ENCODE peak calls at places on chromosomes 11 and 22, in nine cellular contexts. D is CD8-positive, alpha-beta memory T cell; I is tibial nerve; R is myocyte; A is stimulated activated naive CD4-positive, alpha-beta T cell treated with Interleukin-2 at 50 U/mL for 16 hours; Y is endothelial cell; U is lung; S is hippocampal formation; M is GM23248. J is an unnamed sample.

GRCh38 chr11:59822989-59823566 is 12.5 kb upstream of the MRPL16 start:
- DNase-seq in D (no peak), I (no peak), R (peak; percentile 69), A (no peak), Y (peak; percentile 34), U (no peak), S (no peak), M (peak; percentile 87), J (peak; percentile 70)

GRCh38 chr11:76197941-76198640 is 8.2 kb downstream of the WNT11 start:
- DNase-seq in D (no peak), I (no peak), R (no peak), A (no peak), Y (no peak), U (no peak), S (no peak), M (no peak), J (no peak)

GRCh38 chr11:10041803-10042202 is 252.2 kb downstream of the SBF2 start:
- DNase-seq in D (no peak), I (no peak), R (no peak), A (no peak), Y (no peak), U (no peak), S (no peak), M (no peak), J (no peak)

GRCh38 chr22:22030493-22031182 is 48.1 kb upstream of the TOP3B start:
- DNase-seq in D (no peak), I (no peak), R (peak; percentile 57), A (no peak), Y (no peak), U (no peak), S (no peak), M (no peak), J (peak; percentile 47)

GRCh38 chr22:37032134-37032534 is 12.6 kb downstream of the MPST start:
- DNase-seq in D (no peak), I (no peak), R (no peak), A (no peak), Y (no peak), U (no peak), S (no peak), M (no peak), J (no peak)

GRCh38 chr11:10087186-10087585 is 206.8 kb downstream of the SBF2 start:
- DNase-seq in D (no peak), I (no peak), R (no peak), A (no peak), Y (no peak), U (no peak), S (no peak), M (no peak), J (no peak)

GRCh38 chr11:2175659-2176058 is 4.0 kb upstream of the TH start:
- DNase-seq in D (no peak), I (no peak), R (peak; percentile 92), A (no peak), Y (no peak), U (no peak), S (no peak), M (peak; percentile 84), J (no peak)

GRCh38 chr11:84290647-84291046 is 1004.5 kb upstream of the CCDC90B start:
- DNase-seq in D (no peak), I (no peak), R (no peak), A (no peak), Y (no peak), U (no peak), S (no peak), M (peak; percentile 74), J (no peak)

GRCh38 chr22:20581503-20582170 is 74.2 kb downstream of the MED15 start:
- DNase-seq in D (no peak), I (no peak), R (peak; percentile 46), A (no peak), Y (no peak), U (no peak), S (no peak), M (no peak), J (no peak)

GRCh38 chr22:50711446-50712340 is 26.3 kb upstream of the ACR start:
- DNase-seq in D (no peak), I (no peak), R (no peak), A (no peak), Y (no peak), U (no peak), S (no peak), M (no peak), J (no peak)

GRCh38 chr11:70521475-70522260 is 123.3 kb downstream of the CTTN start:
- DNase-seq in D (no peak), I (no peak), R (no peak), A (no peak), Y (no peak), U (no peak), S (no peak), M (no peak), J (no peak)

GRCh38 chr11:114073506-114074381 is 14.2 kb downstream of the ZBTB16 start:
- DNase-seq in D (peak; percentile 47), I (no peak), R (no peak), A (no peak), Y (no peak), U (no peak), S (no peak), M (no peak), J (no peak)

GRCh38 chr22:33438273-33438672 is 380.1 kb upstream of the SYN3 start:
- DNase-seq in D (no peak), I (no peak), R (peak; percentile 65), A (no peak), Y (no peak), U (no peak), S (no peak), M (peak; percentile 92), J (no peak)

GRCh38 chr11:62842171-62842717 is 2.9 kb upstream of the WDR74 start:
- DNase-seq in D (peak; percentile 37), I (no peak), R (no peak), A (peak; percentile 11), Y (peak; percentile 38), U (no peak), S (no peak), M (peak; percentile 52), J (peak; percentile 67)

GRCh38 chr11:86676010-86676409 is 3.6 kb upstream of the ME3 start:
- DNase-seq in D (no peak), I (no peak), R (no peak), A (no peak), Y (no peak), U (no peak), S (no peak), M (no peak), J (no peak)

GRCh38 chr11:120272303-120272702 is 32.4 kb downstream of the POU2F3 start:
- DNase-seq in D (no peak), I (no peak), R (peak; percentile 74), A (no peak), Y (no peak), U (no peak), S (no peak), M (peak; percentile 90), J (no peak)

GRCh38 chr22:36411589-36412258 is 24.0 kb upstream of the MYH9 start:
- DNase-seq in D (no peak), I (no peak), R (no peak), A (peak; percentile 40), Y (no peak), U (no peak), S (no peak), M (no peak), J (no peak)